ENCODE peak calls at places on chromosomes 11 and 22, in five cellular contexts. X is AG09309, B is heart right ventricle, U is spleen, G is fibroblast of the aortic adventitia. Y is an unnamed sample.

GRCh38 chr22:22092974-22093373 is 110.4 kb upstream of the TOP3B start:
- DNase-seq in X (no peak), B (no peak), U (no peak), G (no peak), Y (no peak)

GRCh38 chr11:36724742-36725387 is 126.8 kb upstream of the RAG2 start:
- DNase-seq in X (no peak), B (no peak), U (no peak), G (no peak), Y (no peak)

GRCh38 chr22:19808873-19809478 is 45.7 kb downstream of the GNB1L start:
- DNase-seq in X (no peak), B (peak), U (peak), G (no peak), Y (no peak)

GRCh38 chr11:279966-280761 is 2.0 kb downstream of the NLRP6 start:
- DNase-seq in X (no peak), B (peak), U (peak), G (no peak), Y (no peak)

GRCh38 chr11:116727990-116728389 is 44.8 kb downstream of the BUD13 start:
- DNase-seq in X (no peak), B (no peak), U (peak), G (no peak), Y (no peak)

GRCh38 chr11:76047231-76047630 is 159.1 kb downstream of the WNT11 start:
- DNase-seq in X (no peak), B (no peak), U (no peak), G (peak), Y (no peak)

GRCh38 chr11:59193741-59194140 is 19.0 kb downstream of the MPEG1 start:
- DNase-seq in X (no peak), B (no peak), U (no peak), G (no peak), Y (no peak)

GRCh38 chr11:89633125-89633695 is 76.9 kb upstream of the TRIM77 start:
- DNase-seq in X (no peak), B (no peak), U (no peak), G (no peak), Y (no peak)

GRCh38 chr11:3016861-3017260 is 24.7 kb upstream of the NAP1L4 start:
- DNase-seq in X (no peak), B (no peak), U (no peak), G (no peak), Y (no peak)

GRCh38 chr11:93784935-93785360 is 866 bp downstream of the MED17 start:
- DNase-seq in X (no peak), B (no peak), U (no peak), G (peak), Y (no peak)

GRCh38 chr11:118873804-118874203 is 9.9 kb upstream of the CXCR5 start:
- DNase-seq in X (no peak), B (no peak), U (no peak), G (no peak), Y (no peak)

GRCh38 chr11:118868659-118869058 is 15.0 kb upstream of the CXCR5 start:
- DNase-seq in X (no peak), B (no peak), U (peak), G (no peak), Y (no peak)

GRCh38 chr11:118876261-118876660 is 7.4 kb upstream of the CXCR5 start:
- DNase-seq in X (no peak), B (no peak), U (peak), G (no peak), Y (no peak)

GRCh38 chr11:118872403-118872821 is 11.3 kb upstream of the CXCR5 start:
- DNase-seq in X (no peak), B (no peak), U (peak), G (no peak), Y (no peak)

DNA sequence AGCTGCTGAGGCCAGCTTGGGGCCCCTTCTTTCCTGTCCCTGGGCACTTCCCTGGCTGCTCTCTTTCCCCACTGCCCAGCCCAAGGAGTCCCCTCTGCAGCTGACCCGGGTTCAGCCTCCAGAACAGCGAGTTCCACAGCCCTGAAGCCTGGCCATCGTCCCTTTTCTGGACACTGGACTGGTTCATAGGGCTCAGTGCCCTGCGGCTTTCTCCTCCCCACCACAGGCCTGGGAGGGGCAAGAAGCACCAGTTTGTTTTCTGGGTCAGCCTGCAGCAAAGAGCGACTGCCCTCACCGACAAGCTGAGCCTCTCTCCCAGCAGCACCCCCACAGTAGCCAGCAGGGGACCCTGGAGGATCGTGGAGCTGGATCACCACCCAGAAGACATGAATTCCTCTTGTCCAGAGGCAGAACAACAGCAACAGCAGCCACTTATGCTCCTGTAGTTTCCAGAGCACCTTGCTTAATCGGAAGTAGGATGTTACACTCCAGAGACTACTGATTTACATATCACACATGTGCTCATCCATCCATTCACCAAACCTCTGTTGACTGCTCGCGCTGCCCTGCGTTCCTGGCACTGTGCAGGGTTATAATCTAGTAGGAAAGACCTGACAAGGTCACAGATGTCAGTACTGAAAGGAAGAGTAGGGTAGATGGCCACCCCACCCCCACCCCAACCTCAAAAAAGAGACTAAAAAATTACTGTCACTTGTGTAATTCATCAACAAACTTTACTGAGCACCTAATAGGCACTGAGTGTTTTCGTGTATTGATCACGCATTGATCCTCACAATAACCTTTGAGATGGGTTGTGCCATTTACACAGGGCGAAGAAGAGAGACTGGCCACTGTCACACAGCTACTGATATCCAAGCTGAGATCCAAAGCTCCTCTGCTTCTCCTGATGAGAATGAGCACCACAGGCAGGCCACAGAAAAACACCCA is 13.0 kb upstream of the CXCR5 start:
- DNase-seq in X (no peak), B (peak), U (peak), G (peak), Y (no peak)
- TF ChIP-seq CTCF in X (peak), B (peak), U (no peak), G (no peak), Y (no peak)

DNA sequence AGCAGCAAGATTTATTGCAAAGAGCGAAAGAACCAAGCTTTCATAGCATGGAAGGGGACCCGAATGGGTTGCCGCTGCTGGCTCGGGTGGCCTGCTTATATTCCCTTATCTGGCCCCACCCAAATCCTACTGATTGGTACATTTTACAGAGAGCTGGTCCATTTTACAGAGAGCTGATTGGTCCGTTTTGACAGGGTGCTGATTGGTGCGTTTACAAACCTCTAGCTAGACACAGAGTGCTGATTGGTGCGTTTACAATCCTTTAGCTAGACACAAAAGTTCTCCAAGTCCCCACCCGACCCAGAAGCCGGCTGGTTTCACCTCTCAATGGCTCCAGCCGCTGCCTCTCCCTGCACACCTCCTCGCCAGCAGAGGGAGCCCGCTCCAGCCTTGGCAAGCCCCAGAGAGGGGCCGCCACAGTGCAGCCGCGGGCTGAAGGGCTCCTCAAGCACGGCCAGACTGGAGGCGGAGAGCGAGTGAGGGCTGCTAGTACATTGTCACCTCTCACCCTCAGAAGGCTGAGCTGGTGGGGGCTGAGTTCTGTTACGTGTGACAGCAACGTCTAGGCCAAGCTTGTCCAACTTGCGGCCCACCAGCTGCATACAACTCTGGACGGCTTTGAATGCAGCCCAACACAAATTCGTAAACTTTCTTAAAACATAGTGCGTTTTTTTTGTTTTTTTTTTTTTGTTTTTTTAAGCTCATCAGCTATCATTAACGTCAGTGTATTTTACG is 8.7 kb downstream of the PTH start:
- DNase-seq in X (no peak), B (peak), U (peak), G (peak), Y (no peak)
- TF ChIP-seq CTCF in X (peak), B (peak), U (peak), G (peak), Y (no peak)

GRCh38 chr22:37316875-37317371 is 34.6 kb downstream of the CYTH4 start:
- DNase-seq in X (no peak), B (peak), U (peak), G (peak), Y (peak)

GRCh38 chr22:37317698-37318210 is 35.4 kb downstream of the CYTH4 start:
- DNase-seq in X (no peak), B (no peak), U (no peak), G (no peak), Y (no peak)

GRCh38 chr22:37316405-37316804 is 34.1 kb downstream of the CYTH4 start:
- DNase-seq in X (no peak), B (no peak), U (no peak), G (no peak), Y (no peak)

GRCh38 chr22:37319469-37319868 is 37.2 kb downstream of the CYTH4 start:
- DNase-seq in X (no peak), B (no peak), U (no peak), G (no peak), Y (no peak)

GRCh38 chr22:37318255-37319109 is 36.2 kb downstream of the CYTH4 start:
- DNase-seq in X (no peak), B (no peak), U (no peak), G (no peak), Y (no peak)
- TF ChIP-seq CTCF in X (peak), B (no peak), U (no peak), G (no peak), Y (no peak)

DNA sequence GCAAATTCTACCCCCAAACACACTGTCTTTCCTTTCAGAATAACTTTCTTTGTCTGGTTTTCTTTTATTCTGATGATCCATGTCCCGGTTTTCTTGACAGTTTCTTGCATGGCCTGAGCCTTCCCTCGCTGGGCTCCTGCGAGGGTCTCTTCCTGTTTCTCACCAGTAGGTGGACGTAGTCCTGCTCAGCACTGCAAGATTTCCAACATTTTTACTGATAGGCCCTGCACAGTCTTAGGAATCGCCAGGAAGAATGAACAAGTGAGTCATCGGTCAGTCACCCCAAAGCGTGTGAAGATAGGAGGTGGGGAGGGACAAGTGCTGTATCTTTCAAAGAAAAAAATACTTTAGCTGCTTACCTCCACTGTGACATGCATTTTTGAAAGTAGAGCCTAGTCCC is 16.9 kb upstream of the KIRREL3 start:
- DNase-seq in X (peak), B (no peak), U (no peak), G (peak), Y (no peak)
- TF ChIP-seq CTCF in X (peak), B (no peak), U (no peak), G (peak), Y (peak)

DNA sequence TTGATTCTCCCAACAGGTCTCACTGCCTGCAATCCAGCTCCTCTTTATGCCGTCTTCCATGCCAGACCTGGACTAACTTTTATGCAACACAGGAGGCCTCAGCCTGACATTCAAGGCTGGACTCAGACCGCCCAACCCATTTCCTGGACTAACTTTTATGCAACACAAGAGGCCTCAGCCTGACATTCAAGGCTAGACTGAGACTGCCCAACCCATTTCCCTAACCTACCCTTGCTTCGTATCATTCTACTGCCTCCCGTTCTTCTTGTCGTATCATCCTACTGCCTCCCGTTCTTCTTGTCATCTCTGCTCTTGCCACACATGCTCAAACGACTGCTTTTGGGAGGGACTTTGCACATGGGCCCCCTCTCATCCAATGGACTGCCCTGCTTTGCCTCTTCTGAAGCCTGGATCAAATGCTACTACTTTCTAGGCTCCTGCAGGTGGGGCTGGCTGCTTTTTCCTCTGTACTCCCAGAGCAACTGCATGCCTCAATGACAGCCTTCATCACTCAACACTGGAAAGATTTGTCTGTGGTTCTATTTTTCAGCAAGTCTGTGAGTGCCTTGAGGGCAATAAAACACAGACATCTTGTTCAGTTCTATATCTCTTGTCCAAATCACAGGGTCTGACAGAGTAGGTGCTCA is 7.8 kb downstream of the TBC1D10A start:
- DNase-seq in X (no peak), B (no peak), U (no peak), G (no peak), Y (no peak)
- TF ChIP-seq CTCF in X (no peak), B (no peak), U (no peak), G (no peak), Y (no peak)

GRCh38 chr22:35314161-35314942 is 14.7 kb downstream of the TOM1 start:
- DNase-seq in X (no peak), B (no peak), U (peak), G (no peak), Y (no peak)

GRCh38 chr22:35310556-35311550 is 11.2 kb downstream of the TOM1 start:
- DNase-seq in X (no peak), B (no peak), U (peak), G (no peak), Y (no peak)

GRCh38 chr22:35313311-35314121 is 13.8 kb downstream of the TOM1 start:
- DNase-seq in X (peak), B (peak), U (peak), G (peak), Y (no peak)

GRCh38 chr22:35311551-35311999 is 11.9 kb downstream of the TOM1 start:
- DNase-seq in X (no peak), B (no peak), U (peak), G (no peak), Y (no peak)

GRCh38 chr22:35312198-35313059 is 12.7 kb downstream of the TOM1 start:
- DNase-seq in X (peak), B (no peak), U (peak), G (peak), Y (no peak)
- TF ChIP-seq CTCF in X (no peak), B (no peak), U (no peak), G (no peak), Y (no peak)

GRCh38 chr11:64245401-64245796 is 1.3 kb downstream of the PPP1R14B start:
- DNase-seq in X (no peak), B (peak), U (peak), G (no peak), Y (no peak)

GRCh38 chr11:64245797-64246623 is 733 bp downstream of the PPP1R14B start:
- DNase-seq in X (peak), B (peak), U (peak), G (peak), Y (peak)

GRCh38 chr11:64247729-64248531 is 1.2 kb upstream of the PPP1R14B start:
- DNase-seq in X (no peak), B (peak), U (no peak), G (no peak), Y (no peak)

GRCh38 chr11:64248578-64248977 is 1.8 kb upstream of the PPP1R14B start:
- DNase-seq in X (no peak), B (no peak), U (no peak), G (no peak), Y (no peak)

GRCh38 chr11:64246874-64247728 is at the start of gene PPP1R14B:
- DNase-seq in X (no peak), B (peak), U (peak), G (peak), Y (peak)
- TF ChIP-seq CTCF in X (no peak), B (peak), U (no peak), G (peak), Y (no peak)

Y was measured in mesothelial cell of epicardium.